ENCODE peak calls at places on chromosomes 1 and 21, in six cellular contexts. X, D, J, T, F and A are unnamed samples.

GRCh38 chr21:35925497-35925896 is 134.8 kb downstream of the SETD4 start:
- DNase-seq in X (no peak), D (peak), J (no peak), T (no peak), F (no peak), A (no peak)

GRCh38 chr1:228739826-228740225 is 4.5 kb downstream of the RHOU start:
- DNase-seq in X (no peak), D (no peak), J (no peak), T (no peak), F (no peak), A (no peak)

GRCh38 chr1:218481116-218481775 is 136.1 kb downstream of the TGFB2 start:
- DNase-seq in X (no peak), D (no peak), J (no peak), T (no peak), F (no peak), A (no peak)

GRCh38 chr1:46691997-46692790 is 20.5 kb downstream of the TEX38 start:
- DNase-seq in X (no peak), D (no peak), J (no peak), T (no peak), F (no peak), A (no peak)

GRCh38 chr1:6888268-6888667 is 103.0 kb downstream of the CAMTA1 start:
- DNase-seq in X (no peak), D (no peak), J (no peak), T (no peak), F (no peak), A (no peak)

GRCh38 chr1:33916786-33917185 is 52.9 kb downstream of the HMGB4 start:
- DNase-seq in X (no peak), D (no peak), J (no peak), T (no peak), F (no peak), A (no peak)

GRCh38 chr1:170662561-170662971 is 1.4 kb upstream of the PRRX1 start:
- DNase-seq in X (no peak), D (no peak), J (no peak), T (no peak), F (no peak), A (no peak)

GRCh38 chr1:39214021-39214713 is 9.7 kb downstream of the MACF1 start:
- DNase-seq in X (peak), D (no peak), J (no peak), T (no peak), F (no peak), A (no peak)

GRCh38 chr1:3656450-3657095 is 4.3 kb downstream of the TP73 start:
- DNase-seq in X (no peak), D (no peak), J (no peak), T (no peak), F (no peak), A (no peak)

GRCh38 chr1:32100359-32100758 is 7.5 kb upstream of the KPNA6 start:
- DNase-seq in X (no peak), D (no peak), J (no peak), T (no peak), F (peak), A (no peak)

GRCh38 chr1:206435450-206435849 is 34.8 kb upstream of the IKBKE start:
- DNase-seq in X (no peak), D (no peak), J (no peak), T (no peak), F (no peak), A (no peak)

GRCh38 chr21:33419538-33420123 is 16.4 kb downstream of the IFNGR2 start:
- DNase-seq in X (no peak), D (peak), J (no peak), T (no peak), F (no peak), A (peak)

GRCh38 chr1:76038306-76039004 is 36.1 kb upstream of the ST6GALNAC3 start:
- DNase-seq in X (no peak), D (no peak), J (no peak), T (no peak), F (no peak), A (no peak)

GRCh38 chr1:13908128-13908527 is 208.1 kb downstream of the PRDM2 start:
- DNase-seq in X (no peak), D (no peak), J (no peak), T (no peak), F (no peak), A (no peak)

GRCh38 chr1:179288977-179289376 is 4.6 kb upstream of the SOAT1 start:
- DNase-seq in X (no peak), D (no peak), J (no peak), T (no peak), F (no peak), A (no peak)

GRCh38 chr21:42564561-42564971 is 50.9 kb downstream of the SLC37A1 start:
- DNase-seq in X (no peak), D (no peak), J (no peak), T (no peak), F (peak), A (no peak)

GRCh38 chr1:33908344-33908956 is 44.6 kb downstream of the HMGB4 start:
- DNase-seq in X (peak), D (no peak), J (no peak), T (no peak), F (no peak), A (no peak)

GRCh38 chr1:222077191-222077590 is 335.3 kb upstream of the DUSP10 start:
- DNase-seq in X (no peak), D (no peak), J (no peak), T (no peak), F (no peak), A (no peak)

GRCh38 chr1:206503591-206504362 is 3.6 kb upstream of the RASSF5 start:
- DNase-seq in X (peak), D (peak), J (no peak), T (peak), F (peak), A (peak)

GRCh38 chr1:236154671-236155398 is 12.5 kb downstream of the GPR137B start:
- DNase-seq in X (no peak), D (no peak), J (no peak), T (no peak), F (no peak), A (no peak)

GRCh38 chr1:180168786-180169640 is 14.3 kb downstream of the QSOX1 start:
- DNase-seq in X (no peak), D (no peak), J (no peak), T (no peak), F (peak), A (no peak)

GRCh38 chr1:153386500-153386901 is 4.4 kb downstream of the S100A8 start:
- DNase-seq in X (peak), D (peak), J (no peak), T (no peak), F (peak), A (peak)

GRCh38 chr1:39394598-39394997 is 96.8 kb upstream of the BMP8A start:
- DNase-seq in X (no peak), D (no peak), J (no peak), T (no peak), F (no peak), A (no peak)